ENCODE peak calls at places on chromosomes 5 and 9, in eight cellular contexts. L is Panc1, H is HepG2, U is aorta, Q is right cardiac atrium, D is psoas muscle, J is right lobe of liver, N is upper lobe of right lung. F is an unnamed sample. For H3K4me1, the result is how much of the 10 kb centered on the place peaks cover.

GRCh38 chr5:34030058-34030457 is 13.0 kb downstream of the C1QTNF3 start:
- ATAC-seq in L (no peak), H (no peak), U (peak), D (no peak), Q (no peak), N (no peak), J (peak), F (peak)

GRCh38 chr5:96293966-96294886 is 138.8 kb downstream of the PCSK1 start:
- ATAC-seq in U (no peak), H (no peak), D (peak), J (peak), L (peak), Q (peak), N (no peak), F (no peak)

GRCh38 chr9:124779368-124780059 is 2.6 kb downstream of the OLFML2A start:
- ATAC-seq in Q (no peak), H (peak), N (peak), U (no peak), D (peak), J (no peak), L (peak), F (peak)

GRCh38 chr5:1736889-1737711 is 62.5 kb downstream of the MRPL36 start:
- ATAC-seq in N (no peak), H (peak), D (no peak), L (no peak), J (no peak), U (no peak), Q (no peak), F (no peak)

GRCh38 chr9:5531251-5531972 is 21.1 kb downstream of the PDCD1LG2 start:
- ATAC-seq in H (no peak), U (no peak), N (peak), D (no peak), Q (no peak), L (no peak), J (peak), F (no peak)

GRCh38 chr5:133051117-133051546 is 681 bp upstream of the HSPA4 start:
- ATAC-seq in D (peak), L (peak), J (peak), Q (peak), U (peak), N (no peak), H (peak), F (peak)

GRCh38 chr9:98207606-98208005 is 15.2 kb upstream of the CORO2A start:
- ATAC-seq in H (peak), D (no peak), J (peak), Q (no peak), U (no peak), L (no peak), N (no peak), F (no peak)

GRCh38 chr5:139406960-139407359 is 3.1 kb upstream of the SPATA24 start:
- ATAC-seq in N (no peak), Q (no peak), J (no peak), D (no peak), U (no peak), H (peak), L (no peak), F (no peak)

GRCh38 chr5:61669531-61669930 is 337.5 kb downstream of the ZSWIM6 start:
- ATAC-seq in D (no peak), J (no peak), H (no peak), N (peak), Q (peak), U (no peak), L (no peak), F (no peak)

GRCh38 chr5:116747881-116748280 is 173.3 kb upstream of the SEMA6A start:
- ATAC-seq in Q (no peak), D (no peak), J (no peak), H (peak), N (no peak), U (peak), L (no peak), F (peak)

GRCh38 chr5:98786178-98786853 is 12.9 kb downstream of the RGMB start:
- ATAC-seq in U (no peak), Q (no peak), N (no peak), H (no peak), J (peak), D (no peak), L (no peak), F (no peak)

GRCh38 chr5:154971501-154971900 is 30.6 kb downstream of the MRPL22 start:
- ATAC-seq in U (no peak), N (no peak), Q (no peak), L (no peak), H (no peak), D (no peak), J (no peak), F (no peak)

GRCh38 chr9:69484023-69484422 is 159.0 kb downstream of the ENTREP1 start:
- ATAC-seq in Q (no peak), J (no peak), D (peak), U (no peak), N (no peak), L (no peak), H (no peak), F (no peak)

GRCh38 chr5:145853952-145854351 is 18.8 kb upstream of the PRELID2 start:
- ATAC-seq in L (no peak), H (no peak), N (no peak), J (no peak), U (no peak), D (no peak), Q (no peak), F (no peak)

GRCh38 chr5:123305751-123306150 is 117.5 kb downstream of the CEP120 start:
- ATAC-seq in J (no peak), U (no peak), N (no peak), H (peak), D (no peak), Q (no peak), L (no peak), F (no peak)

GRCh38 chr9:90508940-90509339 is 133.7 kb downstream of the DIRAS2 start:
- ATAC-seq in L (no peak), D (no peak), N (no peak), H (no peak), U (no peak), Q (no peak), J (no peak), F (no peak)

GRCh38 chr9:93536874-93537273 is 39.5 kb upstream of the PHF2 start:
- ATAC-seq in H (no peak), D (peak), Q (no peak), L (no peak), U (no peak), J (no peak), N (peak), F (no peak)

GRCh38 chr9:13570521-13570974 is 291.1 kb upstream of the MPDZ start:
- ATAC-seq in Q (peak), N (no peak), U (peak), D (no peak), J (no peak), L (no peak), H (no peak), F (peak)

GRCh38 chr5:93328833-93329232 is 252.2 kb downstream of the NR2F1-AS1 start:
- ATAC-seq in L (no peak), N (no peak), D (no peak), H (no peak), J (no peak), U (no peak), Q (no peak), F (no peak)

GRCh38 chr9:22307013-22307711 is 139.5 kb upstream of the DMRTA1 start:
- ATAC-seq in N (peak), H (no peak), D (no peak), J (peak), Q (no peak), L (no peak), U (peak), F (no peak)

GRCh38 chr5:38670878-38671277 is 114.4 kb upstream of the LIFR start:
- ATAC-seq in H (no peak), N (no peak), J (no peak), L (no peak), Q (no peak), U (no peak), D (no peak), F (peak)

GRCh38 chr9:80326105-80326504 is 754.3 kb downstream of the TLE4 start:
- ATAC-seq in U (no peak), L (no peak), D (no peak), N (no peak), H (no peak), J (no peak), Q (peak), F (no peak)

GRCh38 chr9:96719538-96720315 is 58.2 kb downstream of the ZNF510 start:
- ATAC-seq in D (no peak), H (peak), U (no peak), N (peak), Q (peak), J (no peak), L (no peak), F (no peak)

GRCh38 chr9:38380872-38381534 is 11.5 kb upstream of the ALDH1B1 start:
- ATAC-seq in Q (peak), J (peak), H (peak), L (peak), D (peak), N (peak), U (no peak), F (no peak)

GRCh38 chr9:14994738-14995137 is 84.5 kb upstream of the FREM1 start:
- ATAC-seq in D (no peak), J (no peak), L (no peak), U (no peak), N (no peak), Q (no peak), H (no peak), F (no peak)

GRCh38 chr5:15206133-15206532 is 293.8 kb upstream of the FBXL7 start:
- ATAC-seq in L (no peak), J (no peak), H (no peak), Q (no peak), U (no peak), N (no peak), D (no peak), F (no peak)

GRCh38 chr5:14191325-14191724 is 48.2 kb downstream of the TRIO start:
- ATAC-seq in L (peak), N (peak), Q (no peak), U (no peak), D (no peak), J (no peak), H (no peak), F (no peak)

GRCh38 chr5:124643306-124643705 is 103.1 kb downstream of the ZNF608 start:
- ATAC-seq in D (no peak), Q (no peak), J (no peak), H (no peak), N (no peak), L (no peak), U (no peak), F (no peak)

GRCh38 chr9:137387034-137387890 is 35.7 kb downstream of the EXD3 start:
- ATAC-seq in Q (no peak), J (peak), N (peak), H (peak), U (no peak), L (no peak), D (no peak), F (no peak)

GRCh38 chr9:3244963-3245653 is 280.7 kb downstream of the RFX3 start:
- ATAC-seq in J (no peak), H (no peak), L (no peak), D (no peak), N (peak), U (no peak), Q (no peak), F (no peak)

GRCh38 chr9:71760901-71761300 is 7.4 kb downstream of the CEMIP2 start:
- ATAC-seq in Q (no peak), H (peak), L (no peak), J (peak), N (no peak), U (no peak), D (peak), F (no peak)

GRCh38 chr9:8188720-8189407 is 389.3 kb upstream of the DMAC1 start:
- ATAC-seq in H (no peak), N (no peak), U (no peak), L (no peak), D (no peak), J (no peak), Q (no peak), F (no peak)

GRCh38 chr9:32251539-32251938 is 132.9 kb upstream of the ACO1 start:
- ATAC-seq in J (peak), L (peak), N (peak), Q (peak), U (no peak), D (no peak), H (peak), F (no peak)

GRCh38 chr5:68920888-68921287 is 172.9 kb upstream of the SLC30A5 start:
- ATAC-seq in L (no peak), D (no peak), H (no peak), U (no peak), J (no peak), N (no peak), Q (no peak), F (no peak)

GRCh38 chr5:59246470-59247250 is 646.9 kb downstream of the PDE4D start:
- ATAC-seq in Q (no peak), U (no peak), D (no peak), H (no peak), J (no peak), N (no peak), L (no peak), F (no peak)

GRCh38 chr5:74490814-74491213 is 149.7 kb downstream of the ENC1 start:
- ATAC-seq in Q (no peak), N (no peak), U (no peak), L (no peak), H (no peak), D (no peak), J (no peak), F (no peak)

GRCh38 chr5:2270467-2270866 is 387.7 kb upstream of the IRX4 start:
- ATAC-seq in D (no peak), U (no peak), Q (no peak), N (no peak), L (no peak), H (no peak), J (no peak), F (no peak)

GRCh38 chr5:157509587-157509986 is 49.6 kb downstream of the NIPAL4 start:
- ATAC-seq in D (no peak), U (no peak), L (no peak), Q (no peak), H (no peak), N (no peak), J (no peak), F (no peak)

GRCh38 chr5:141839015-141839513 is 39.1 kb downstream of the PCDH1 start:
- ATAC-seq in N (no peak), L (no peak), Q (no peak), H (no peak), J (no peak), U (no peak), D (no peak), F (no peak)
- H3K4me1 ChIP-seq in N (half or more), L (under half), Q (under half), H (under half), J (under half), U (under half), D (under half), F (under half)

DNA sequence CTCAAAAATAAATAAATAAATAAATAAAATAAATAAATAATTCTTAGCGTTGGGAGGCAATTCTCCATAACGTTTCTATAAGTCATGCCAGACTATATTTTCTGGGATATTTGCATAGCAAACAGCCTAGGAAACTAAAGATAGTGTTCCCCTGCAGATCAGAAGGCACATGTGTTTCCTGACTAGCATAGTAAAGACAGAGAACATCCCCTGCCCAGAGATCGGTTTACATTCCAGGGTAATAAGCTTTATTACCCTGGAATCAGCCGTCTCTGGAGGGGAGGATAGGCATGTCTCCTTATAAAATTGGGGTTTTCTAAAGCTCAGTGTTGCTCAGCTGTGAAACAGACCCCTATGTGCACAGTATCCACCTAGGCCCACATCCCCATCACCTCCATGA is 37.0 kb upstream of the IFNK start:
- ATAC-seq in J (no peak), H (no peak), N (no peak), Q (no peak), U (no peak), D (no peak), L (no peak), F (no peak)
- H3K4me1 ChIP-seq in J (under half), H (under half), N (under half), Q (under half), U (under half), D (under half), L (under half), F (under half)

GRCh38 chr9:134329886-134330285 is 3.6 kb downstream of the RXRA start:
- ATAC-seq in H (no peak), U (no peak), N (no peak), J (peak), L (no peak), D (peak), Q (no peak), F (no peak)

GRCh38 chr9:134329576-134329855 is 3.3 kb downstream of the RXRA start:
- ATAC-seq in D (peak), L (no peak), N (no peak), J (peak), Q (no peak), U (no peak), H (no peak), F (no peak)

GRCh38 chr9:134328341-134328840 is 2.1 kb downstream of the RXRA start:
- ATAC-seq in Q (no peak), J (no peak), L (peak), D (no peak), N (no peak), U (no peak), H (peak), F (no peak)

GRCh38 chr9:134327671-134328231 is 1.5 kb downstream of the RXRA start:
- ATAC-seq in J (no peak), N (no peak), Q (no peak), U (no peak), D (no peak), H (no peak), L (peak), F (no peak)

GRCh38 chr9:134328841-134329575 is 2.8 kb downstream of the RXRA start:
- ATAC-seq in J (peak), H (peak), U (peak), D (peak), N (no peak), L (peak), Q (peak), F (peak)
- H3K4me1 ChIP-seq in J (under half), H (half or more), U (under half), D (half or more), N (half or more), L (under half), Q (under half), F (half or more)

DNA sequence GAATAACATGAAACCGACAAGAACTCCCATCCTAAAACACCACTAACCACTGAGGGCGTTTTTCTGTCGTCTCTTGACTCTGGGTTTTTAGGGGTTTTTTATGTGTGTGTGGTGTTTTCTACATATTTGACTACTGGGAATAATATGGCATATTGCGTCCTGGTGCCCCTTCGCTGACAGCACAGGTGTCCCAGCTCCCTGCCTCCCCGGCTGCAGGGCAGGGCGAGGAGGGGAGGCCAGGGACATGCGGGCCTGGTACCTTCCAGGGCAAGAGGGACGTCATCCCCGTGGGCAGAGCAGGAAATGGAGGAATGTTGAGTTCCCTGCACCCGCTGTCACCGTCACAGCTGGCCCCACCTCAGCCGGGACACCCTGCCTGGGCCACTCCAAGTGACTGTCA is 34.8 kb downstream of the VAV2 start:
- ATAC-seq in J (no peak), L (no peak), D (no peak), Q (no peak), U (no peak), N (peak), H (no peak), F (no peak)
- H3K4me1 ChIP-seq in J (under half), L (under half), D (under half), Q (under half), U (under half), N (half or more), H (under half), F (under half)

DNA sequence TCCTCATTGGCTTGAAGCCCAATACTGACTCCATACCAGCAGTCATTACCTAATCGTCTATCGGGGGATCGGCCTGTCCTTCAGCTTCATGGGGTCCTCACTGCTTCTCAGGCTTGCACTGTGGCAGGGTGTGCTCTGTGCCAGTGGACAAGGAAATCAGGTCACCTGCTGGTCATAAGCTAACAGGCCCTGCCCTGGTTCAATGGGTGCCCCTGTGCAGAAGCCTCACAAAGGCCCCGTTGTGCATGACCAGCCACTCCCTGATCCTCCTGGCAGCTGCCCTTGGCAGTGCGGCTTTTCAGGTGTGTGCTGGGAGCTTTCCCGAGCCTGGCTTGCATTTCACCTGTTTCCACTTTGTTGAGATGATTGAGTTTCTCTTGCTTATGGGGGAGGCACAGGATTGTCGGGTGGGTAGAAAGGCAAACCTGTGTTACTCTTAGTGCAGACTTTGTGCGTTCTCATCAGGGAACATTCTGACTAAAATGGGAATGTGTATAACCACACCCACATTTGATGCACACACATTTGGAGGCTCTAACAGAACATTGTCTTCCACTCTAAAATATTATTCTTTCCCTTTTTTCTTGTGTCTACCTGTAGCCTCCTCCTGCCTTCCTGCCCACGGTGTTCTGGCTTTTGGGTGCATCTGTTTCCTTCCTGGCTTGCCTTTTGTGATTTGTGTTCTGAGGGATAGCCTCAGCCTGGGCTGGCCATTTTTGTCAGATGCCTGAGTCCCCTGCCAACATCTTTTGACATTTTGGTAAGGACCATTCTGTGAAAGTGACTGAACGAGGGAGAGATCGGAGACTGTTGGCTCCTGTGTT is 101.1 kb downstream of the ARHGAP26 start:
- ATAC-seq in N (peak), J (no peak), H (peak), Q (peak), D (no peak), L (no peak), U (no peak), F (no peak)
- H3K4me1 ChIP-seq in N (under half), J (under half), H (half or more), Q (under half), D (under half), L (half or more), U (under half), F (under half)

F was measured in gastroesophageal sphincter.